ENCODE peak calls at places on chromosomes 5 and 9, in ten cellular contexts. One of them, this sample, is unnamed.

GRCh38 chr5:73103885-73104284 is 16.5 kb upstream of the TMEM171 start:
- DNase-seq in OCI-LY7: no peak
- DNase-seq in astrocyte of the cerebellum: no peak
- DNase-seq in psoas muscle: no peak
- DNase-seq in mucosa of descending colon: no peak
- DNase-seq in hepatocyte: no peak
- DNase-seq in tibial artery: no peak
- DNase-seq in astrocyte of the spinal cord: no peak
- DNase-seq in body of pancreas: no peak
- DNase-seq in choroid plexus epithelial cell: no peak
- DNase-seq in this sample: no peak

GRCh38 chr5:10251409-10251808 is 1.3 kb downstream of the CCT5 start:
- DNase-seq in OCI-LY7: no peak
- DNase-seq in astrocyte of the cerebellum: no peak
- DNase-seq in psoas muscle: no peak
- DNase-seq in mucosa of descending colon: no peak
- DNase-seq in hepatocyte: no peak
- DNase-seq in tibial artery: no peak
- DNase-seq in astrocyte of the spinal cord: no peak
- DNase-seq in body of pancreas: no peak
- DNase-seq in choroid plexus epithelial cell: no peak
- DNase-seq in this sample: peak

GRCh38 chr9:136686794-136687711 is at the start of gene AGPAT2:
- DNase-seq in OCI-LY7: peak
- DNase-seq in astrocyte of the cerebellum: no peak
- DNase-seq in psoas muscle: peak
- DNase-seq in mucosa of descending colon: peak
- DNase-seq in hepatocyte: peak
- DNase-seq in tibial artery: peak
- DNase-seq in astrocyte of the spinal cord: peak
- DNase-seq in body of pancreas: peak
- DNase-seq in choroid plexus epithelial cell: peak
- DNase-seq in this sample: peak

GRCh38 chr9:114309096-114309495 is 13.8 kb upstream of the ORM1 start:
- DNase-seq in OCI-LY7: no peak
- DNase-seq in astrocyte of the cerebellum: no peak
- DNase-seq in psoas muscle: no peak
- DNase-seq in mucosa of descending colon: no peak
- DNase-seq in hepatocyte: no peak
- DNase-seq in tibial artery: no peak
- DNase-seq in astrocyte of the spinal cord: no peak
- DNase-seq in body of pancreas: peak
- DNase-seq in choroid plexus epithelial cell: no peak
- DNase-seq in this sample: no peak

GRCh38 chr9:84772511-84772910 is 103.0 kb downstream of the NTRK2 start:
- DNase-seq in OCI-LY7: no peak
- DNase-seq in astrocyte of the cerebellum: no peak
- DNase-seq in psoas muscle: no peak
- DNase-seq in mucosa of descending colon: no peak
- DNase-seq in hepatocyte: no peak
- DNase-seq in tibial artery: no peak
- DNase-seq in astrocyte of the spinal cord: no peak
- DNase-seq in body of pancreas: no peak
- DNase-seq in choroid plexus epithelial cell: no peak
- DNase-seq in this sample: no peak

GRCh38 chr9:105539452-105539851 is 18.5 kb upstream of the FKTN start:
- DNase-seq in OCI-LY7: peak
- DNase-seq in astrocyte of the cerebellum: no peak
- DNase-seq in psoas muscle: no peak
- DNase-seq in mucosa of descending colon: no peak
- DNase-seq in hepatocyte: no peak
- DNase-seq in tibial artery: no peak
- DNase-seq in astrocyte of the spinal cord: no peak
- DNase-seq in body of pancreas: no peak
- DNase-seq in choroid plexus epithelial cell: no peak
- DNase-seq in this sample: no peak

GRCh38 chr9:22088372-22089063 is 79.4 kb upstream of the CDKN2B start:
- DNase-seq in OCI-LY7: no peak
- DNase-seq in astrocyte of the cerebellum: no peak
- DNase-seq in psoas muscle: no peak
- DNase-seq in mucosa of descending colon: peak
- DNase-seq in hepatocyte: peak
- DNase-seq in tibial artery: no peak
- DNase-seq in astrocyte of the spinal cord: no peak
- DNase-seq in body of pancreas: no peak
- DNase-seq in choroid plexus epithelial cell: no peak
- DNase-seq in this sample: peak

GRCh38 chr9:100379862-100380261 is 27.1 kb upstream of the TEX10 start:
- DNase-seq in OCI-LY7: no peak
- DNase-seq in astrocyte of the cerebellum: peak
- DNase-seq in psoas muscle: no peak
- DNase-seq in mucosa of descending colon: no peak
- DNase-seq in hepatocyte: peak
- DNase-seq in tibial artery: no peak
- DNase-seq in astrocyte of the spinal cord: peak
- DNase-seq in body of pancreas: no peak
- DNase-seq in choroid plexus epithelial cell: peak
- DNase-seq in this sample: peak

GRCh38 chr9:76634356-76635054 is 129.7 kb upstream of the PCA3 start:
- DNase-seq in OCI-LY7: no peak
- DNase-seq in astrocyte of the cerebellum: peak
- DNase-seq in psoas muscle: no peak
- DNase-seq in mucosa of descending colon: no peak
- DNase-seq in hepatocyte: peak
- DNase-seq in tibial artery: no peak
- DNase-seq in astrocyte of the spinal cord: peak
- DNase-seq in body of pancreas: no peak
- DNase-seq in choroid plexus epithelial cell: peak
- DNase-seq in this sample: peak

GRCh38 chr9:74497750-74498615 is 848 bp downstream of the RORB start:
- DNase-seq in OCI-LY7: no peak
- DNase-seq in astrocyte of the cerebellum: no peak
- DNase-seq in psoas muscle: peak
- DNase-seq in mucosa of descending colon: peak
- DNase-seq in hepatocyte: peak
- DNase-seq in tibial artery: peak
- DNase-seq in astrocyte of the spinal cord: peak
- DNase-seq in body of pancreas: no peak
- DNase-seq in choroid plexus epithelial cell: peak
- DNase-seq in this sample: peak

GRCh38 chr5:15137414-15137813 is 265.8 kb upstream of the ANKH start:
- DNase-seq in OCI-LY7: no peak
- DNase-seq in astrocyte of the cerebellum: no peak
- DNase-seq in psoas muscle: no peak
- DNase-seq in mucosa of descending colon: no peak
- DNase-seq in hepatocyte: no peak
- DNase-seq in tibial artery: no peak
- DNase-seq in astrocyte of the spinal cord: no peak
- DNase-seq in body of pancreas: no peak
- DNase-seq in choroid plexus epithelial cell: no peak
- DNase-seq in this sample: no peak

GRCh38 chr9:113011911-113012381 is at the start of gene ZNF883:
- DNase-seq in OCI-LY7: no peak
- DNase-seq in astrocyte of the cerebellum: peak
- DNase-seq in psoas muscle: peak
- DNase-seq in mucosa of descending colon: peak
- DNase-seq in hepatocyte: peak
- DNase-seq in tibial artery: no peak
- DNase-seq in astrocyte of the spinal cord: peak
- DNase-seq in body of pancreas: peak
- DNase-seq in choroid plexus epithelial cell: peak
- DNase-seq in this sample: peak

GRCh38 chr9:87812375-87813118 is 70.1 kb upstream of the SPATA31E1 start:
- DNase-seq in OCI-LY7: peak
- DNase-seq in astrocyte of the cerebellum: no peak
- DNase-seq in psoas muscle: no peak
- DNase-seq in mucosa of descending colon: peak
- DNase-seq in hepatocyte: peak
- DNase-seq in tibial artery: no peak
- DNase-seq in astrocyte of the spinal cord: peak
- DNase-seq in body of pancreas: no peak
- DNase-seq in choroid plexus epithelial cell: peak
- DNase-seq in this sample: peak

GRCh38 chr5:127447822-127448221 is 69.6 kb upstream of the PRRC1 start:
- DNase-seq in OCI-LY7: no peak
- DNase-seq in astrocyte of the cerebellum: no peak
- DNase-seq in psoas muscle: no peak
- DNase-seq in mucosa of descending colon: no peak
- DNase-seq in hepatocyte: no peak
- DNase-seq in tibial artery: no peak
- DNase-seq in astrocyte of the spinal cord: peak
- DNase-seq in body of pancreas: no peak
- DNase-seq in choroid plexus epithelial cell: peak
- DNase-seq in this sample: peak

GRCh38 chr5:5192681-5193080 is 52.6 kb downstream of the ADAMTS16 start:
- DNase-seq in OCI-LY7: no peak
- DNase-seq in astrocyte of the cerebellum: no peak
- DNase-seq in psoas muscle: no peak
- DNase-seq in mucosa of descending colon: no peak
- DNase-seq in hepatocyte: no peak
- DNase-seq in tibial artery: no peak
- DNase-seq in astrocyte of the spinal cord: no peak
- DNase-seq in body of pancreas: no peak
- DNase-seq in choroid plexus epithelial cell: peak
- DNase-seq in this sample: no peak

GRCh38 chr5:6365977-6366590 is 12.3 kb downstream of the MED10 start:
- DNase-seq in OCI-LY7: peak
- DNase-seq in astrocyte of the cerebellum: no peak
- DNase-seq in psoas muscle: peak
- DNase-seq in mucosa of descending colon: no peak
- DNase-seq in hepatocyte: no peak
- DNase-seq in tibial artery: no peak
- DNase-seq in astrocyte of the spinal cord: no peak
- DNase-seq in body of pancreas: no peak
- DNase-seq in choroid plexus epithelial cell: no peak
- DNase-seq in this sample: no peak

GRCh38 chr5:32572778-32573480 is 12.4 kb upstream of the SUB1 start:
- DNase-seq in OCI-LY7: peak
- DNase-seq in astrocyte of the cerebellum: no peak
- DNase-seq in psoas muscle: no peak
- DNase-seq in mucosa of descending colon: no peak
- DNase-seq in hepatocyte: no peak
- DNase-seq in tibial artery: no peak
- DNase-seq in astrocyte of the spinal cord: no peak
- DNase-seq in body of pancreas: no peak
- DNase-seq in choroid plexus epithelial cell: no peak
- DNase-seq in this sample: no peak
- TF ChIP-seq CTCF in OCI-LY7: no peak
- TF ChIP-seq CTCF in astrocyte of the cerebellum: no peak
- TF ChIP-seq CTCF in psoas muscle: no peak
- TF ChIP-seq CTCF in mucosa of descending colon: no peak
- TF ChIP-seq CTCF in hepatocyte: no peak
- TF ChIP-seq CTCF in tibial artery: no peak
- TF ChIP-seq CTCF in astrocyte of the spinal cord: no peak
- TF ChIP-seq CTCF in body of pancreas: no peak
- TF ChIP-seq CTCF in choroid plexus epithelial cell: no peak
- TF ChIP-seq CTCF in this sample: no peak

DNA sequence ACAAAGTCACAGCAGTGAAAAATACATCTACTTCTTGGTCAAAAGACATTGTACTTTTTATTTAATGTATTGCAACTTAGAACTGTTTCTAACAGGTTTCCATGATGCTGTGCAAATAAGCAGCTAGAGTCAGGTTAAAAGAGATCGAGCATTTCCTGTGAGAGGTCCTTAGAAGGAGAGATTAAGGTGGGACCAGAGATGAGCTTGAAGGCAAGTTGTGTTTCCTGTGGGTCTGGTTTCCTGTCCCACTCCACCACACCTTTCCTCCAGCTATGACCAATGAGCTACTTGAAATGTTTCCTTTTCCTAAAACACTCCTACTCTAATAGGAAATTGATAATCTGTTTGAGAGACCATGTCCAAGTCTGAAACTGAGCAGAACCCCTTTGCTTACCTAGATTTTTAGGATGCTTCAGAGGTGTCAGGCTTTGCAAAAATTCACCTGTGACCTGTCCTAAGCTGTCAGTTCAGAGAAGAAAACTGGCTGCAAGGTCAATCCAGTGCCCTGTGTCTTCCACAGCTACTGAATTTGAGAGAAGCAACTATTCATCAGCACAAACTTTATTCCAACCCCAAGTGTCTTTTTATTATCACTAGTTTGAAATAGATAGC is 13.1 kb upstream of the RLN1 start:
- DNase-seq in OCI-LY7: no peak
- DNase-seq in astrocyte of the cerebellum: no peak
- DNase-seq in psoas muscle: no peak
- DNase-seq in mucosa of descending colon: no peak
- DNase-seq in hepatocyte: no peak
- DNase-seq in tibial artery: no peak
- DNase-seq in astrocyte of the spinal cord: no peak
- DNase-seq in body of pancreas: no peak
- DNase-seq in choroid plexus epithelial cell: no peak
- DNase-seq in this sample: no peak
- TF ChIP-seq CTCF in OCI-LY7: no peak
- TF ChIP-seq CTCF in astrocyte of the cerebellum: no peak
- TF ChIP-seq CTCF in psoas muscle: no peak
- TF ChIP-seq CTCF in mucosa of descending colon: no peak
- TF ChIP-seq CTCF in hepatocyte: no peak
- TF ChIP-seq CTCF in tibial artery: no peak
- TF ChIP-seq CTCF in astrocyte of the spinal cord: no peak
- TF ChIP-seq CTCF in body of pancreas: no peak
- TF ChIP-seq CTCF in choroid plexus epithelial cell: no peak
- TF ChIP-seq CTCF in this sample: no peak

GRCh38 chr5:2610986-2611385 is 140.5 kb downstream of the IRX2 start:
- DNase-seq in OCI-LY7: no peak
- DNase-seq in astrocyte of the cerebellum: no peak
- DNase-seq in psoas muscle: no peak
- DNase-seq in mucosa of descending colon: no peak
- DNase-seq in hepatocyte: no peak
- DNase-seq in tibial artery: no peak
- DNase-seq in astrocyte of the spinal cord: no peak
- DNase-seq in body of pancreas: no peak
- DNase-seq in choroid plexus epithelial cell: no peak
- DNase-seq in this sample: no peak
- TF ChIP-seq CTCF in OCI-LY7: no peak
- TF ChIP-seq CTCF in astrocyte of the cerebellum: no peak
- TF ChIP-seq CTCF in psoas muscle: no peak
- TF ChIP-seq CTCF in mucosa of descending colon: no peak
- TF ChIP-seq CTCF in hepatocyte: no peak
- TF ChIP-seq CTCF in tibial artery: no peak
- TF ChIP-seq CTCF in astrocyte of the spinal cord: no peak
- TF ChIP-seq CTCF in body of pancreas: no peak
- TF ChIP-seq CTCF in choroid plexus epithelial cell: no peak
- TF ChIP-seq CTCF in this sample: no peak

DNA sequence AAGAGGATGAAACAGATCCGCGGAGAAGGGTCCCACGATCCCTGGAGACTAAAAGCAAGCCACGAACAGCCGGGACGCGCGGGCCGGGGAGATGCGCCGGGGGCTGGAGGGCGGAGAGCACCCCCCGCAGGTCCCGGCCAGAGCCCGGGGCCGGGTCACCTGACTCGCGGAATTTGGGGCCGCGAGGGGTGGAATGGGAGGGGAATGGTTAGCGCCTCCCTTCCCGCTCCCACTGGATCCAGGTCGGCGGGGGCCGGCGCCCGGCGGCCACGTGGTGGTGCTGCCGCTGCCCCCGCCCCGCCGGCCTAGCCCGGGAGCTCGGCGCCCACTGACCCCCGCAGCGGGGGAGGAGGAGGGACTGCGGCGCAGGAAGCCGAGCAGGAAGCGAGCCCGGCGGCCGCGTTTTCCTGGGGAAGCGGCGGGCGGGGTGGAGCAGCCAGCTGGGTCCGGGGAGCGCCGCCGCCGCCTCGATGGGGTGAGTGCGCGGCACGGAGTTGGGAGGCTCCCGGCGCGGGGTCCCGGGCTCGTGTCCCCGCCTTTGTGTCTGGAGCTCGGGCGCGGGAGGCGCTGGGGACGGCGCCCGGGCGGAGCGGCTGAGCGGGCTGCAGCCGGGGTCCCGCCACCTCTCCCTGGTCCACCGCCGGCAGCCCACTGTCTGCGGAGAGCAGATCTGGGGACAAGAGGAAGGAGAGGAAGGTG is at the start of gene RAI14:
- DNase-seq in OCI-LY7: no peak
- DNase-seq in astrocyte of the cerebellum: peak
- DNase-seq in psoas muscle: peak
- DNase-seq in mucosa of descending colon: peak
- DNase-seq in hepatocyte: peak
- DNase-seq in tibial artery: peak
- DNase-seq in astrocyte of the spinal cord: peak
- DNase-seq in body of pancreas: peak
- DNase-seq in choroid plexus epithelial cell: peak
- DNase-seq in this sample: peak
- TF ChIP-seq CTCF in OCI-LY7: no peak
- TF ChIP-seq CTCF in astrocyte of the cerebellum: no peak
- TF ChIP-seq CTCF in psoas muscle: no peak
- TF ChIP-seq CTCF in mucosa of descending colon: no peak
- TF ChIP-seq CTCF in hepatocyte: no peak
- TF ChIP-seq CTCF in tibial artery: no peak
- TF ChIP-seq CTCF in astrocyte of the spinal cord: no peak
- TF ChIP-seq CTCF in body of pancreas: no peak
- TF ChIP-seq CTCF in choroid plexus epithelial cell: no peak
- TF ChIP-seq CTCF in this sample: no peak